ENCODE peak calls at places on chromosomes 6 and 20, in five cellular contexts. One of them, this sample, is unnamed.

GRCh38 chr6:22821664-22822320 is 252.4 kb downstream of the HDGFL1 start:
- DNase-seq in brain microvascular endothelial cell: peak; percentile 52
- DNase-seq in NCI-H2029: no peak
- DNase-seq in PC-3: no peak
- DNase-seq in GM20000: no peak
- DNase-seq in this sample: peak; percentile 97

GRCh38 chr6:31009731-31010130 is 543 bp upstream of the MUC22 start:
- DNase-seq in PC-3: peak; percentile 87
- DNase-seq in GM20000: no peak
- DNase-seq in NCI-H2029: no peak
- DNase-seq in brain microvascular endothelial cell: no peak
- DNase-seq in this sample: peak; percentile 21

GRCh38 chr6:169738204-169738971 is 13.0 kb downstream of the DYNLT2 start:
- DNase-seq in brain microvascular endothelial cell: peak; percentile 6
- DNase-seq in GM20000: no peak
- DNase-seq in NCI-H2029: peak; percentile 74
- DNase-seq in PC-3: no peak
- DNase-seq in this sample: no peak

GRCh38 chr6:33014841-33015634 is 5.6 kb upstream of the HLA-DOA start:
- DNase-seq in PC-3: peak; percentile 83
- DNase-seq in NCI-H2029: peak; percentile 39
- DNase-seq in brain microvascular endothelial cell: peak; percentile 78
- DNase-seq in GM20000: peak; percentile 68
- DNase-seq in this sample: peak; percentile 81

GRCh38 chr20:48975955-48976354 is 54.4 kb downstream of the ARFGEF2 start:
- DNase-seq in GM20000: no peak
- DNase-seq in brain microvascular endothelial cell: no peak
- DNase-seq in PC-3: no peak
- DNase-seq in NCI-H2029: no peak
- DNase-seq in this sample: no peak

GRCh38 chr6:146856296-146856695 is 257.5 kb downstream of the ADGB start:
- DNase-seq in NCI-H2029: no peak
- DNase-seq in brain microvascular endothelial cell: no peak
- DNase-seq in PC-3: no peak
- DNase-seq in GM20000: peak; percentile 10
- DNase-seq in this sample: no peak

GRCh38 chr20:53797085-53797484 is 203.4 kb upstream of the ZNF217 start:
- DNase-seq in PC-3: no peak
- DNase-seq in NCI-H2029: no peak
- DNase-seq in brain microvascular endothelial cell: no peak
- DNase-seq in GM20000: no peak
- DNase-seq in this sample: no peak

GRCh38 chr6:43968110-43968965 is 158.9 kb downstream of the MRPL14 start:
- DNase-seq in GM20000: no peak
- DNase-seq in PC-3: no peak
- DNase-seq in NCI-H2029: no peak
- DNase-seq in brain microvascular endothelial cell: no peak
- DNase-seq in this sample: no peak

GRCh38 chr20:7818477-7818876 is 121.8 kb downstream of the HAO1 start:
- DNase-seq in PC-3: no peak
- DNase-seq in NCI-H2029: no peak
- DNase-seq in GM20000: no peak
- DNase-seq in brain microvascular endothelial cell: no peak
- DNase-seq in this sample: no peak

GRCh38 chr20:11797161-11797560 is 120.5 kb upstream of the BTBD3 start:
- DNase-seq in PC-3: no peak
- DNase-seq in NCI-H2029: no peak
- DNase-seq in GM20000: no peak
- DNase-seq in brain microvascular endothelial cell: no peak
- DNase-seq in this sample: peak; percentile 7

GRCh38 chr6:37531026-37531425 is 31.3 kb upstream of the CCDC167 start:
- DNase-seq in NCI-H2029: no peak
- DNase-seq in GM20000: no peak
- DNase-seq in brain microvascular endothelial cell: peak; percentile 49
- DNase-seq in PC-3: peak; percentile 54
- DNase-seq in this sample: no peak

GRCh38 chr20:36744764-36745191 is 1.1 kb downstream of the NDRG3 start:
- DNase-seq in brain microvascular endothelial cell: peak; percentile 5
- DNase-seq in GM20000: no peak
- DNase-seq in PC-3: peak; percentile 68
- DNase-seq in NCI-H2029: peak; percentile 40
- DNase-seq in this sample: no peak

GRCh38 chr20:32190608-32191415 is 16.7 kb downstream of the PLAGL2 start:
- DNase-seq in NCI-H2029: no peak
- DNase-seq in brain microvascular endothelial cell: no peak
- DNase-seq in GM20000: no peak
- DNase-seq in PC-3: no peak
- DNase-seq in this sample: no peak

GRCh38 chr20:57656252-57656820 is 36.1 kb upstream of the ZBP1 start:
- DNase-seq in PC-3: no peak
- DNase-seq in NCI-H2029: no peak
- DNase-seq in GM20000: no peak
- DNase-seq in brain microvascular endothelial cell: no peak
- DNase-seq in this sample: no peak